ENCODE peak calls at places on chromosomes 2 and 18, in seven cellular contexts. E, G, L, C, X, V and O are unnamed samples.

GRCh38 chr2:1795842-1796580 is 51.7 kb upstream of the PXDN start:
- DNase-seq in C (no peak), X (no peak), V (peak), G (no peak), E (no peak), L (no peak), O (no peak)

GRCh38 chr2:241736111-241736510 is 1.7 kb downstream of the D2HGDH start:
- DNase-seq in E (no peak), L (no peak), G (no peak), X (no peak), V (no peak), C (no peak), O (no peak)

GRCh38 chr2:10048501-10049171 is 5.3 kb downstream of the KLF11 start:
- DNase-seq in E (no peak), G (peak), X (no peak), V (no peak), L (peak), C (no peak), O (peak)

GRCh38 chr18:463442-464310 is 36.8 kb downstream of the COLEC12 start:
- DNase-seq in E (peak), V (no peak), X (no peak), C (peak), G (peak), L (peak), O (peak)

GRCh38 chr2:221596192-221596591 is 24.1 kb upstream of the EPHA4 start:
- DNase-seq in L (no peak), C (no peak), X (no peak), V (peak), E (no peak), G (peak), O (peak)

GRCh38 chr2:232522855-232523681 is 2.9 kb downstream of the PRSS56 start:
- DNase-seq in V (no peak), G (no peak), X (no peak), E (no peak), L (no peak), C (no peak), O (no peak)

GRCh38 chr18:71336811-71337210 is 1048.0 kb downstream of the SOCS6 start:
- DNase-seq in L (no peak), G (no peak), C (no peak), E (no peak), V (no peak), X (no peak), O (no peak)

GRCh38 chr2:12694990-12695774 is 21.6 kb upstream of the TRIB2 start:
- DNase-seq in V (no peak), G (no peak), E (no peak), X (no peak), L (no peak), C (no peak), O (no peak)

GRCh38 chr2:159396796-159397195 is 110.3 kb upstream of the WDSUB1 start:
- DNase-seq in X (no peak), G (peak), E (no peak), V (no peak), C (no peak), L (no peak), O (no peak)

GRCh38 chr18:63161728-63162195 is 157.8 kb downstream of the BCL2 start:
- DNase-seq in C (no peak), E (no peak), G (peak), V (peak), X (no peak), L (no peak), O (peak)

GRCh38 chr18:69956655-69957054 is 9.0 kb upstream of the CD226 start:
- DNase-seq in L (peak), G (no peak), E (no peak), X (no peak), V (no peak), C (no peak), O (no peak)

GRCh38 chr2:44135307-44135706 is 33.4 kb upstream of the PPM1B start:
- DNase-seq in X (no peak), L (peak), E (no peak), V (no peak), G (no peak), C (no peak), O (no peak)

GRCh38 chr18:49371786-49372185 is 88.7 kb downstream of the DYM start:
- DNase-seq in G (no peak), E (no peak), V (no peak), L (peak), X (no peak), C (no peak), O (no peak)

GRCh38 chr18:59874166-59874565 is 25.6 kb upstream of the PMAIP1 start:
- DNase-seq in G (peak), X (no peak), V (peak), E (no peak), L (no peak), C (no peak), O (peak)
- H3K23ac ChIP-seq in G (peak), X (no peak), V (no peak), E (no peak), L (no peak), C (no peak), O (no peak)

DNA sequence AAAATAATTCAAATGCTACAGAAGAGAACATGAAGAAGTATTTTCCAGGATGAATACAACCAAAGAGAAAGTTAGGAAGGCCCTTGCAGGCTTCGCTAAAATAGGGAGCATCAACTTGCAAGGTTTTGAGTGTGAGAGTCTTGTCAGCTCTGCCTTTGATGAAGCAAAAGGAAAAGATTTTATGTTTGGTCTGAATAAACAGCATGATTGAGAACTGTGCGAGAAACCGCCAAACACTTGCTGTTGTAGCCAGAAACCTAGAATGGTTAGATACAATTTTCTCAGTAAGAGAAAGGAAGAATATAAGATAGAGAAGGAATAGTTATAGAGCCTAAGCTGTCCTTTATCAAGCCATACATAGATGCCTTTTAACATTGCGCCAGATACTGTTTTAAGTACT is 163.6 kb downstream of the L3MBTL4 start:
- DNase-seq in E (no peak), L (no peak), X (no peak), C (no peak), V (no peak), G (no peak), O (no peak)
- H3K23ac ChIP-seq in E (no peak), L (no peak), X (no peak), C (no peak), V (no peak), G (no peak), O (no peak)

DNA sequence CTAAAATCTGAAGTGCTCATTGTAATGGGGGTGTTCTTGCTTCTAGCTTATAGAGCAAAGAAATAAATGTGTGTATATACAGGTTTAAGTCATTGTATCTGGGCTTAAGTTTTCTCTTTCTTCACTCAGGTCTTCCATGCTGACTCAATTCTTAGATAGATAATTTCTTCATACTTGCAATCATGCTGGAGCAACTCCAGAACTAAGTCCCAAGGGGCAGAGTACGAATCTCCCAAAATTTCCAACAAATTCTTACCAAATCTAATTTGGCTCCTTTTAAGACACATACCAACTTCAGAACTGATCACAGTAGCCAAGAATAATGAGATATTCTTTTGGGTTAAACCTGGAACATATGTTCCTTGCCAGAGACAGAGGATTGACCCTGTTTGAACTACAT is 4.3 kb upstream of the SPAG16 start:
- DNase-seq in L (no peak), X (no peak), C (no peak), E (no peak), G (no peak), V (no peak), O (no peak)
- H3K23ac ChIP-seq in L (no peak), X (no peak), C (no peak), E (no peak), G (no peak), V (no peak), O (no peak)

GRCh38 chr2:53130441-53130943 is 637.1 kb upstream of the CHAC2 start:
- DNase-seq in G (peak), C (no peak), L (no peak), X (no peak), E (no peak), V (no peak), O (peak)
- H3K23ac ChIP-seq in G (no peak), C (no peak), L (no peak), X (no peak), E (no peak), V (no peak), O (no peak)

GRCh38 chr2:229531594-229531993 is 182.8 kb downstream of the DNER start:
- DNase-seq in C (no peak), E (no peak), L (no peak), G (no peak), X (no peak), V (no peak), O (no peak)
- H3K23ac ChIP-seq in C (no peak), E (no peak), L (no peak), G (no peak), X (no peak), V (no peak), O (no peak)

DNA sequence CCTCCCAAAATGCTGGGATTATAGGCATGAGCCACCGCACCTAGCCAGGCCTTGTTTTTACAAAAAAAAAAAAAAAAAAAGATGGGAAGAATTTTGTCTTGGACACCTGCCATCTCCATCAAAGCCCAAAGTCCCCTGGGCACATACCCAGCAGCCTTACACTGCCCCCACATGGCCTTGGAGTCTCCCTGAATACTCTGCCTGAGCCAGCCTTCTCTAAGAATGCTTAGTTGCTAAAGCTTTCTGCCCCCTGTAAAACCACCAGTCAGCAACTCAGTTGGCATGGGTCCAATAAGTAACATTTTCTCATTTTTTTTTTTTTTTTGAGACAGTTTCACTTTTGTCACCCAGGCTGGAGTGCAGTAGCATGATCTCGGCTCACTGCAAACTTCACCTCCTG is 40.6 kb downstream of the SPC25 start:
- DNase-seq in L (peak), C (peak), G (peak), X (peak), E (no peak), V (no peak), O (peak)
- H3K23ac ChIP-seq in L (no peak), C (no peak), G (no peak), X (no peak), E (no peak), V (no peak), O (no peak)

DNA sequence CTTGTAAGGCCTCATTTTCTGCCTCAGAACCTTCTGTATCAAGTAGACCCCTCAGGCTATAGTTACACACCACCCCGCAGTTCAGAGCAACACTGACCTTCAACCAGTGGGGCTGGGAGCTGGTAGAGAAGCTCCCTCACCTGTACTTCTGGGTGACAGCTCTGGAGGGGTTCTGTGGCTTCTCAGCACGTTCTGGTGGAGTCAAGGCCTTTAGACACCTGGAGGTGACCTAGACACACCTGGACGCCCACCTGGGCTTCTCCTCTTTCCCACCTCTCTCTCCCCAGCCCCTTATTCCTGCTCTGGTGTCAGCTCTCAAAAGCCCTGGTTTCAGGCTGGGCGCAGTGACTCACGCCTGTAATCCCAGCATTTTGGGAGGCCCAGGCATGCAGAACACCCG is 7.3 kb upstream of the CIB4 start:
- DNase-seq in E (no peak), L (no peak), X (no peak), G (no peak), C (no peak), V (no peak), O (no peak)
- H3K23ac ChIP-seq in E (no peak), L (no peak), X (no peak), G (no peak), C (no peak), V (no peak), O (no peak)

DNA sequence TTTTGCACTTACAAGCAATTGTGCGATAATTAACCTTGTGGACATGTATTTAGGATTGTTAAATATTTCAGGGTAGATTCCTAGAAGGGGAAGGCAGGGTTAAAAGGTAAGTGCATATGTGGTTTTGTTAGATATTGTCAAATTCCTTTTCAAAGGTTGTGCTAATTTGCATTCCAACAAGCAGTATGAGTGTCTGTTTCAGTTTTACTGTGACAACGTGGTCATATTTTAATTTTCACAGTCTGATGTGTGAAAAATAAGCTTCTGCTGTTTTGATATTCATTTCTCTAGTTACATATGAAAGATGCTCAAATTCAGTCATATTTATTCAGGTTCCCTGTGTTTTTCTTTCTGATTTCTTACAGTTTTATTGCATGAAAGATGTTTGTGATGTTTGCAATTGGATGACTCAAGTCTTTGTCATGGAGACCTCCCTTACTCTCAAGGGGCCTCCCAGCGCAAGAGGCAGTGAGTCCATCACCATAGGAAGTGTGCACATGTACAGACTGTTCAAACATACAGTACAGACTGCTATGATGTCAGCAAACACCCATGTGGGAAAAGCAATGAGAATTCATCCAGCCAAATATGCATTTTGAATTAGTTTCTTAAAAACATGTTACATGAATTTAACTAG is 310.8 kb downstream of the GALR1 start:
- DNase-seq in C (no peak), E (no peak), V (no peak), G (no peak), X (no peak), L (no peak), O (no peak)
- H3K23ac ChIP-seq in C (no peak), E (no peak), V (no peak), G (no peak), X (no peak), L (no peak), O (no peak)

GRCh38 chr2:62569907-62570793 is 64.2 kb upstream of the TMEM17 start:
- DNase-seq in V (no peak), X (no peak), C (peak), E (no peak), G (no peak), L (peak), O (no peak)

GRCh38 chr2:62568983-62569837 is 63.2 kb upstream of the TMEM17 start:
- DNase-seq in L (no peak), E (no peak), C (no peak), V (no peak), G (peak), X (no peak), O (peak)

GRCh38 chr2:62568074-62568473 is 62.1 kb upstream of the TMEM17 start:
- DNase-seq in L (no peak), G (no peak), V (no peak), X (no peak), C (no peak), E (no peak), O (no peak)

GRCh38 chr2:62573137-62573731 is 67.2 kb upstream of the TMEM17 start:
- DNase-seq in L (no peak), X (no peak), G (peak), V (no peak), C (no peak), E (no peak), O (no peak)

GRCh38 chr2:62570861-62571698 is 65.1 kb upstream of the TMEM17 start:
- DNase-seq in G (no peak), L (peak), X (no peak), V (no peak), E (no peak), C (peak), O (peak)
- H3K23ac ChIP-seq in G (peak), L (no peak), X (no peak), V (no peak), E (peak), C (no peak), O (peak)